ENCODE peak calls at places on chromosomes 11 and 22, in five cellular contexts. F is MM.1S, T is hepatocyte, O is HCT116, A is OCI-LY7. G is an unnamed sample.

GRCh38 chr11:64723117-64723906 is at the start of gene NRXN2:
- DNase-seq in O (peak; percentile 53), F (peak; percentile 87), T (peak; percentile 90), A (peak; percentile 92), G (peak; percentile 94)

GRCh38 chr11:133337905-133338536 is 194.3 kb downstream of the OPCML start:
- DNase-seq in T (no peak), O (no peak), F (no peak), A (no peak), G (peak; percentile 49)

GRCh38 chr11:1598816-1599215 is 722 bp upstream of the KRTAP5-2 start:
- DNase-seq in O (no peak), F (no peak), T (no peak), A (no peak), G (no peak)

GRCh38 chr22:39675907-39676306 is 105.4 kb downstream of the CACNA1I start:
- DNase-seq in O (no peak), A (no peak), F (no peak), T (no peak), G (peak; percentile 17)

GRCh38 chr11:68804786-68805185 is 36.9 kb downstream of the CPT1A start:
- DNase-seq in F (no peak), T (no peak), A (no peak), O (no peak), G (peak; percentile 40)

GRCh38 chr11:114111369-114112042 is 52.0 kb downstream of the ZBTB16 start:
- DNase-seq in F (no peak), A (no peak), O (no peak), T (no peak), G (no peak)

GRCh38 chr11:104991994-104992393 is 23.6 kb upstream of the CASP4 start:
- DNase-seq in A (no peak), T (no peak), F (no peak), O (no peak), G (no peak)

GRCh38 chr11:70538641-70539359 is 140.5 kb downstream of the CTTN start:
- DNase-seq in A (no peak), F (no peak), T (no peak), O (no peak), G (no peak)

GRCh38 chr11:38948392-38948791 is 2350.4 kb upstream of the RAG2 start:
- DNase-seq in O (no peak), T (no peak), A (no peak), F (no peak), G (no peak)

GRCh38 chr11:106271686-106272085 is 194.2 kb downstream of the AASDHPPT start:
- DNase-seq in T (no peak), F (no peak), O (no peak), A (no peak), G (no peak)

GRCh38 chr11:63567044-63567840 is 4.1 kb upstream of the PLAAT2 start:
- DNase-seq in F (peak; percentile 73), T (peak; percentile 89), A (peak; percentile 85), O (peak; percentile 68), G (peak; percentile 49)

GRCh38 chr11:70547386-70547785 is 149.1 kb downstream of the CTTN start:
- DNase-seq in A (no peak), T (no peak), F (no peak), O (no peak), G (no peak)

GRCh38 chr11:96869207-96869606 is 479.4 kb downstream of the JRKL start:
- DNase-seq in O (no peak), T (no peak), A (no peak), F (no peak), G (no peak)

GRCh38 chr11:33997473-33998347 is 53.8 kb upstream of the CAPRIN1 start:
- DNase-seq in A (no peak), F (no peak), O (no peak), T (no peak), G (no peak)

GRCh38 chr11:11117730-11118129 is 235.3 kb downstream of the CSNK2A3 start:
- DNase-seq in F (no peak), A (no peak), O (no peak), T (no peak), G (no peak)

GRCh38 chr11:103007521-103007920 is 52.0 kb upstream of the MMP13 start:
- DNase-seq in O (no peak), A (no peak), T (no peak), F (no peak), G (no peak)

DNA sequence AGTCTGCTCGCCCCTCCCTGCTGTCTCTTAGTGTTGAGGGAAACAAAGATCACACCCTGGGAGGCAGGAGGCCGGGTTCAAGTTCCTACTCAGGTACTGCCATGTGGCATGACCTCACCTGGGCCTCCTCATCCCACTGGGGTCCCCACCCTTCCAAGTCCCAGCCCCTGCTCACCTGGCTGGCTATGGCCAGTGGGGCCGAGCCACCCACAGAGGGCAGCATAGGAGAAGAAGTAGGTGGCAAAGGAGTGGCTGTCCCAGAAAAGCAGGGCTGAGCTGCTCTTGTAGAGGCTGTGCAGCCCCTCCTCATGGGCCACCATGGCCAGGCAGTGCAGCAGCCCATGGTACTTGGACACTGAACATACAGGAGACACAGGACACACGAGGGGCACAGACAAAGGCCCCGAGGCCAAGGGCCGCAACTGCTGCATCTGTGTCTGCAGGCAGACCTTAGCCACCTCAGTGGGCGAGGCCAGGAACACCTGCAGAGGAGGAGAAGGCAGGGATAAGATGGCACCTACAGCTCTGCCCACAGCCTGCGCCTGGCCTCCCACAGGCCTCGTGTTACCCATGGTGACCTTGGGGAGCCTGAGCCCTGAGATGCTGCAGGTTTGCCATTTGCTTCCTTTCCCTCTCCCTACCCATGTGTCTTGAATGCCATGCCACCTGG is 50.6 kb upstream of the MPEG1 start:
- DNase-seq in O (peak; percentile 7), A (peak; percentile 84), F (no peak), T (peak; percentile 21), G (peak; percentile 68)
- TF ChIP-seq EZH2phosphoT487 in O (no peak), A (no peak), F (no peak), T (no peak), G (no peak)

GRCh38 chr22:36197065-36197440 is 4.6 kb downstream of the APOL4 start:
- DNase-seq in O (no peak), F (peak; percentile 69), A (peak; percentile 80), T (peak; percentile 95), G (peak; percentile 92)
- H2AFZ ChIP-seq in O (no peak overlapping the region), F (peak overlapping the region; percentile 42), A (peak overlapping the region; percentile 57), T (peak overlapping the region; percentile 37), G (peak overlapping the region; percentile 94)

GRCh38 chr22:20741634-20742581 is 32.0 kb upstream of the SERPIND1 start:
- DNase-seq in F (peak; percentile 17), A (peak; percentile 59), T (peak; percentile 42), O (peak; percentile 18), G (peak; percentile 77)

GRCh38 chr22:20742764-20743163 is 31.1 kb upstream of the SERPIND1 start:
- DNase-seq in A (no peak), T (no peak), F (no peak), O (no peak), G (no peak)

GRCh38 chr22:20741008-20741633 is 32.8 kb upstream of the SERPIND1 start:
- DNase-seq in O (no peak), F (no peak), T (no peak), A (no peak), G (no peak)

GRCh38 chr22:20740222-20740951 is 33.5 kb upstream of the SERPIND1 start:
- DNase-seq in F (no peak), A (no peak), O (no peak), T (no peak), G (no peak)

DNA sequence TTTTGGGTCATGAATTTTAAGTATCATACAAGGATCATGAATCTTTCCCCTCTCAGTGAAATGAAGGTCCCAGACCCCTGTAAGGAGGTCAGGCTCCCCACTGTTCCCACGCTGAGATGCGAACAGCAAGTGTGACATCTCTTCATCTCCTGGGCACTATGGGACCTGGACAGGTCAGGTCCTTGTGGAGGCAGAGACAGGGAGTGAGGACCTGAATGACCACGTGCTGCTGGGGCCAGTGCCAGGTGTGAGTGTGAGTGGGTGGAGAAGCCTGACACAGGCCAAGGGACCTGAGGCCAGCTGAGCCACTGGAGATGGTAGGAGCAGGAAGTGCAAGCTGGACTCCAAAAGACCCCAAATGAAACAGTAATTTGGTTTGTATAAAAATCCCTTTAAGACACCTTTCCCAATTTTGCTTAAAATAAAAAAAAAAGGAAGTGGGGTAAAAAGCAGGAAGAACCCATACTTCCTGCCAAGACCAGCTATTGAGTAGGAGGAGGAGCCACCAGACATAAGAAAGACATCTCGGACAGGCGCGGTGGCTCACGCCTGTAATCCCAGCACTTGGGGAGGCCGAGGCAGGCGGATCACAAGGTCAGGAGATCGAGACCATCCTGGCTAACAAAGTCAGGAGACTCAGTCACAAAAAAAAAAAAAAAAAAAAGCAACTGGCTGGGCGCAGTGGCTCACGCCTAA is 35.4 kb upstream of the SERPIND1 start:
- DNase-seq in T (no peak), A (no peak), O (no peak), F (no peak), G (no peak)
- H3K4me2 ChIP-seq in T (no peak overlapping the region), A (no peak overlapping the region), O (no peak overlapping the region), F (no peak overlapping the region), G (no peak overlapping the region)

GRCh38 chr11:72411623-72412532 is 22.5 kb downstream of the CLPB start:
- DNase-seq in T (no peak), A (peak; percentile 66), F (no peak), O (no peak), G (no peak)
- TF ChIP-seq EZH2phosphoT487 in T (no peak), A (no peak), F (no peak), O (no peak), G (no peak)

DNA sequence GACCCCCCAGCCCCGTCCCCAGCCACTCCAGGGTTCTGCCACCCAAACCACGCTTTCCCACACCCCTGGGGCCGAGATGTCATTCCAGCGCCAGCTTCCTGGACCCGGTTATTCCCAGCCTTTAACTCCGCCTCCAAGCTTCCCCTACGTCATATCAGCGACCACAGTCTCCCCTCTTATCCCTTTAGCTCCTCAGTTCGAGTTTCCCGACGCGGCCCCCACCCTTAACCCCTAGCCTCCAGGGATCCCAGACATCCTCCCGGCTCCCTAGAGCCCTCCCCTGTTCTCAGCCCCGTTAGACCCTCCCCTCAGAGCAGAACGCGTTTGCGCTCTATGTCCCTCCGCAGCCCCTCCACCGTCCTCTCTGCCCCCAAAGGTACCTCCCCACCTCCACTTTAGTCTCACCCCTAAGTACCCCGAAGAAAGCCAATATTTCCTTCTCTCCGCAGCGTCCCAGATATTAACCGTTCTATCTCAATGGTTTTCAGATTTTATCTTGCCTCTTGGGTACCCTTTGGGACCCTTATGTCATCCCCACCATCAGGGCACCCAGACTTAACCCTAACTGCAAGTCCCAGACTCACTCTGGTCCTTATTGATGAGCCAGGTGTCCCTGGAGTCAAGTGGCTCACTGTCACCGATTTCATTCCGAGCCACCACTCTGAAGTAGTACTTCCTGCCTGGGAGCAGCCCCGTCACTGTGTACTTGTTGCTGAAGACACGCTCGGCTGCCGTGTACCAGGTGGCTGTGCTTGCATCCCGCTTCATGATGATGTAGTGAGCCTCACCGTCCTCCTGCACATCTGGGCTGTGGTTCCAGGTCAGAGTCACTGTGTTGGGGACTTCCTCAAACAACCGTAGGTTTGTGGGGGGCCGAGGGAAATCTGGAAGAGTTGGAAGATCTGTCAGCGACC is 8.0 kb downstream of the TMEM86A start:
- DNase-seq in T (no peak), F (no peak), A (peak; percentile 51), O (no peak), G (peak; percentile 88)
- H2AFZ ChIP-seq in T (no peak overlapping the region), F (no peak overlapping the region), A (no peak overlapping the region), O (no peak overlapping the region), G (peak overlapping the region; percentile 99)

GRCh38 chr11:46264976-46265375 is 12.5 kb upstream of the CREB3L1 start:
- DNase-seq in T (no peak), F (no peak), O (no peak), A (no peak), G (no peak)
- H3K4me2 ChIP-seq in T (no peak overlapping the region), F (no peak overlapping the region), O (no peak overlapping the region), A (no peak overlapping the region), G (no peak overlapping the region)

G was measured in GM23338.